ENCODE peak calls at places on chromosomes 7 and 10, in eight cellular contexts. P is transverse colon, W is stomach, F is lower leg skin, N is K562, E is heart left ventricle, X is NB4, L is suprapubic skin. S is an unnamed sample.

GRCh38 chr7:74334026-74334425 is 44.8 kb downstream of the CLIP2 start:
- DNase-seq in E (peak), F (no peak), N (no peak), P (no peak), X (no peak), W (no peak), L (no peak), S (no peak)

GRCh38 chr7:105877736-105878135 is 1.3 kb upstream of the ATXN7L1 start:
- DNase-seq in F (no peak), X (no peak), E (no peak), P (peak), W (no peak), L (no peak), N (no peak), S (no peak)

GRCh38 chr7:16801111-16801542 is 3.7 kb downstream of the AGR2 start:
- DNase-seq in E (no peak), X (peak), P (no peak), W (no peak), N (peak), L (no peak), F (no peak), S (no peak)

GRCh38 chr7:92785923-92786322 is 50.5 kb downstream of the CDK6 start:
- DNase-seq in E (no peak), P (no peak), N (no peak), X (no peak), W (no peak), F (no peak), L (no peak), S (no peak)

GRCh38 chr10:77268721-77269120 is 368.9 kb downstream of the KCNMA1 start:
- DNase-seq in X (no peak), P (no peak), E (no peak), W (no peak), L (no peak), F (no peak), N (no peak), S (no peak)

GRCh38 chr10:72227826-72228225 is 11.8 kb upstream of the ASCC1 start:
- DNase-seq in N (no peak), X (no peak), P (no peak), F (no peak), L (no peak), W (no peak), E (no peak), S (no peak)

GRCh38 chr7:78011642-78012041 is 213.1 kb downstream of the PHTF2 start:
- DNase-seq in W (no peak), L (no peak), E (no peak), P (no peak), N (no peak), X (no peak), F (no peak), S (no peak)

GRCh38 chr7:106177738-106178592 is 65.9 kb upstream of the SYPL1 start:
- DNase-seq in F (peak), P (peak), W (no peak), X (no peak), L (no peak), N (no peak), E (peak), S (peak)

GRCh38 chr10:132990684-132991545 is 48.5 kb upstream of the CFAP46 start:
- DNase-seq in N (no peak), X (no peak), F (no peak), P (no peak), W (no peak), E (no peak), L (no peak), S (no peak)

GRCh38 chr10:124603376-124604213 is 140.6 kb downstream of the FAM53B start:
- DNase-seq in W (no peak), P (no peak), L (no peak), N (no peak), F (no peak), E (peak), X (no peak), S (no peak)
- TF ChIP-seq CTCF in W (no peak), P (no peak), L (no peak), N (no peak), F (no peak), E (no peak), X (no peak), S (no peak)

DNA sequence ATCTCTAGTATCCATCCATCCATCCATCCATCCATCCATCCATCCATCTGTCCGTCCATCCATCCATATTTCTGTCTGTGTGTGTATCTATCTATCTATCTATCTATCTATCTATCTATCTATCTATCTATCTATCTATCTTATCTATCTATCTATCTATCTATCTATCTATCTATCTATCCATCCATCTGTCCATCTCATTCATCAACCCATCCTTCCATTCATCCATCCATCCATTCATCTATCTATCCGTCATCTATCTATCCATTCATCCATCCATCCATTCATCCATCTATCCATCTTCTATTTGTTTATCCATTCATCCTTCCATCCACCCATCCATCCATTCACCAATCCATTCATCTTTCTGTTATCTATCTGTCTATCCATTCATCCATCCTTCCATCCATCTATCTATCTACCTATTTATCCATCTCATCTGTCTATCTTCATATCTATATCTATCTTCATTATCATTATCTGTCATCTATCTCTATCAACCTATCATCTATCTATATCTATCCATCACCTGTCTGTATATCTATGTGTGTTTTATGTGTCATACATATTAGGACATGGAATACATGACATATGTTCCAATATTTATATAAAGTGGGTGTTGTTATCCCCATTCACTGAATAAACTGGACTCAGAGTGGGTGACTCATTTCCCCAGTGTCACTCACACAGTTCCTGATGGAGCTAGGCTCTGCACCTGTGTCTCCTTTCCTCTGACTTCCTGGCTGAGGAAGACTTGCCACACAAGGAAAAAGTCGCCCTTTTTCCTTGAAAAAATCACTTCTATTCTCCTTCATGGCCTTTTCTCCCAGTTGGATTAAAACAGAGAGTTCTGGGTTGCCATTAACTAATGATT is 200.1 kb downstream of the CCDC3 start:
- DNase-seq in E (no peak), F (no peak), X (no peak), N (no peak), L (no peak), P (no peak), W (no peak), S (no peak)
- TF ChIP-seq POLR2A in E (no peak), F (no peak), X (no peak), N (no peak), L (no peak), P (no peak), W (no peak), S (no peak)

GRCh38 chr7:65968256-65969185 is 13.5 kb downstream of the GUSB start:
- DNase-seq in F (no peak), N (no peak), E (no peak), W (no peak), X (no peak), P (no peak), L (no peak), S (no peak)

GRCh38 chr7:65967361-65968155 is 14.5 kb downstream of the GUSB start:
- DNase-seq in X (no peak), N (no peak), W (no peak), F (no peak), L (no peak), P (no peak), E (no peak), S (no peak)

GRCh38 chr7:65971021-65971420 is 11.0 kb downstream of the GUSB start:
- DNase-seq in N (no peak), L (peak), P (no peak), W (peak), E (no peak), F (peak), X (no peak), S (no peak)

GRCh38 chr7:65962033-65962432 is 20.0 kb downstream of the GUSB start:
- DNase-seq in E (no peak), W (no peak), N (no peak), L (no peak), X (no peak), F (no peak), P (no peak), S (peak)

GRCh38 chr7:65966167-65966566 is 15.8 kb downstream of the GUSB start:
- DNase-seq in F (no peak), W (no peak), L (no peak), N (no peak), P (no peak), X (no peak), E (no peak), S (no peak)
- TF ChIP-seq CTCF in F (no peak), W (no peak), L (no peak), N (no peak), P (no peak), X (no peak), E (no peak), S (no peak)

GRCh38 chr7:129225206-129225930 is 538 bp downstream of the AHCYL2 start:
- DNase-seq in P (peak), E (peak), F (peak), N (peak), X (peak), W (peak), L (no peak), S (peak)
- TF ChIP-seq POLR2A in P (no peak), E (peak), F (no peak), N (no peak), X (no peak), W (no peak), L (no peak), S (no peak)

S was measured in right lobe of liver.